ENCODE peak calls at places on chromosome 21, in five cellular contexts. One of them, this sample, is unnamed.
A peak's percentile ranks its signal among the peaks of the same experiment; 100 is the strongest.

GRCh38 chr21:41369105-41369914 is 7.5 kb downstream of the MX2 start:
- DNase-seq in stimulated activated CD4-positive, alpha-beta T cell treated with anti-CD3 and anti-CD28 coated beads, Interleukin-15, amount 100 ng/mL, for 24 hours: peak; percentile 53
- DNase-seq in hepatic stellate cell: no peak
- DNase-seq in activated CD4-positive, alpha-beta T cell treated with anti-CD3 and anti-CD28 coated beads, Interleukin-2, amount 50 U/mL, for 24 hours: no peak
- DNase-seq in MG63: no peak
- DNase-seq in this sample: peak; percentile 80

GRCh38 chr21:42163511-42163863 is 55.5 kb upstream of the ABCG1 start:
- DNase-seq in stimulated activated CD4-positive, alpha-beta T cell treated with anti-CD3 and anti-CD28 coated beads, Interleukin-15, amount 100 ng/mL, for 24 hours: no peak
- DNase-seq in hepatic stellate cell: no peak
- DNase-seq in activated CD4-positive, alpha-beta T cell treated with anti-CD3 and anti-CD28 coated beads, Interleukin-2, amount 50 U/mL, for 24 hours: no peak
- DNase-seq in MG63: no peak
- DNase-seq in this sample: no peak

GRCh38 chr21:36989699-36990507 is 16.6 kb upstream of the RIPPLY3 start:
- DNase-seq in stimulated activated CD4-positive, alpha-beta T cell treated with anti-CD3 and anti-CD28 coated beads, Interleukin-15, amount 100 ng/mL, for 24 hours: peak; percentile 95
- DNase-seq in hepatic stellate cell: peak; percentile 98
- DNase-seq in activated CD4-positive, alpha-beta T cell treated with anti-CD3 and anti-CD28 coated beads, Interleukin-2, amount 50 U/mL, for 24 hours: peak; percentile 71
- DNase-seq in MG63: peak; percentile 95
- DNase-seq in this sample: peak; percentile 57

GRCh38 chr21:23152130-23152529 is 2153.9 kb downstream of the NCAM2 start:
- DNase-seq in stimulated activated CD4-positive, alpha-beta T cell treated with anti-CD3 and anti-CD28 coated beads, Interleukin-15, amount 100 ng/mL, for 24 hours: no peak
- DNase-seq in hepatic stellate cell: no peak
- DNase-seq in activated CD4-positive, alpha-beta T cell treated with anti-CD3 and anti-CD28 coated beads, Interleukin-2, amount 50 U/mL, for 24 hours: no peak
- DNase-seq in MG63: no peak
- DNase-seq in this sample: no peak

GRCh38 chr21:15868940-15869339 is 139.2 kb downstream of the USP25 start:
- DNase-seq in stimulated activated CD4-positive, alpha-beta T cell treated with anti-CD3 and anti-CD28 coated beads, Interleukin-15, amount 100 ng/mL, for 24 hours: no peak
- DNase-seq in hepatic stellate cell: no peak
- DNase-seq in activated CD4-positive, alpha-beta T cell treated with anti-CD3 and anti-CD28 coated beads, Interleukin-2, amount 50 U/mL, for 24 hours: no peak
- DNase-seq in MG63: no peak
- DNase-seq in this sample: no peak

GRCh38 chr21:40134731-40135492 is 267.7 kb downstream of the PCP4 start:
- DNase-seq in stimulated activated CD4-positive, alpha-beta T cell treated with anti-CD3 and anti-CD28 coated beads, Interleukin-15, amount 100 ng/mL, for 24 hours: no peak
- DNase-seq in hepatic stellate cell: no peak
- DNase-seq in activated CD4-positive, alpha-beta T cell treated with anti-CD3 and anti-CD28 coated beads, Interleukin-2, amount 50 U/mL, for 24 hours: no peak
- DNase-seq in MG63: no peak
- DNase-seq in this sample: no peak

GRCh38 chr21:40678681-40679284 is 168.2 kb downstream of the DSCAM start:
- DNase-seq in stimulated activated CD4-positive, alpha-beta T cell treated with anti-CD3 and anti-CD28 coated beads, Interleukin-15, amount 100 ng/mL, for 24 hours: no peak
- DNase-seq in hepatic stellate cell: no peak
- DNase-seq in activated CD4-positive, alpha-beta T cell treated with anti-CD3 and anti-CD28 coated beads, Interleukin-2, amount 50 U/mL, for 24 hours: no peak
- DNase-seq in MG63: no peak
- DNase-seq in this sample: no peak

GRCh38 chr21:27388835-27389234 is 421.9 kb upstream of the ADAMTS5 start:
- DNase-seq in stimulated activated CD4-positive, alpha-beta T cell treated with anti-CD3 and anti-CD28 coated beads, Interleukin-15, amount 100 ng/mL, for 24 hours: no peak
- DNase-seq in hepatic stellate cell: no peak
- DNase-seq in activated CD4-positive, alpha-beta T cell treated with anti-CD3 and anti-CD28 coated beads, Interleukin-2, amount 50 U/mL, for 24 hours: no peak
- DNase-seq in MG63: no peak
- DNase-seq in this sample: no peak

GRCh38 chr21:29718081-29718815 is 221.5 kb downstream of the GRIK1 start:
- DNase-seq in stimulated activated CD4-positive, alpha-beta T cell treated with anti-CD3 and anti-CD28 coated beads, Interleukin-15, amount 100 ng/mL, for 24 hours: no peak
- DNase-seq in hepatic stellate cell: no peak
- DNase-seq in activated CD4-positive, alpha-beta T cell treated with anti-CD3 and anti-CD28 coated beads, Interleukin-2, amount 50 U/mL, for 24 hours: no peak
- DNase-seq in MG63: peak; percentile 15
- DNase-seq in this sample: no peak

GRCh38 chr21:40049959-40050290 is 182.7 kb downstream of the PCP4 start:
- DNase-seq in stimulated activated CD4-positive, alpha-beta T cell treated with anti-CD3 and anti-CD28 coated beads, Interleukin-15, amount 100 ng/mL, for 24 hours: no peak
- DNase-seq in hepatic stellate cell: no peak
- DNase-seq in activated CD4-positive, alpha-beta T cell treated with anti-CD3 and anti-CD28 coated beads, Interleukin-2, amount 50 U/mL, for 24 hours: no peak
- DNase-seq in MG63: no peak
- DNase-seq in this sample: no peak

GRCh38 chr21:39052718-39053117 is 130.5 kb downstream of the PSMG1 start:
- DNase-seq in stimulated activated CD4-positive, alpha-beta T cell treated with anti-CD3 and anti-CD28 coated beads, Interleukin-15, amount 100 ng/mL, for 24 hours: no peak
- DNase-seq in hepatic stellate cell: no peak
- DNase-seq in activated CD4-positive, alpha-beta T cell treated with anti-CD3 and anti-CD28 coated beads, Interleukin-2, amount 50 U/mL, for 24 hours: no peak
- DNase-seq in MG63: no peak
- DNase-seq in this sample: no peak

GRCh38 chr21:43779660-43780059 is 3.6 kb upstream of the CSTB start:
- DNase-seq in stimulated activated CD4-positive, alpha-beta T cell treated with anti-CD3 and anti-CD28 coated beads, Interleukin-15, amount 100 ng/mL, for 24 hours: no peak
- DNase-seq in hepatic stellate cell: no peak
- DNase-seq in activated CD4-positive, alpha-beta T cell treated with anti-CD3 and anti-CD28 coated beads, Interleukin-2, amount 50 U/mL, for 24 hours: no peak
- DNase-seq in MG63: no peak
- DNase-seq in this sample: no peak

GRCh38 chr21:21458124-21458631 is 460.0 kb downstream of the NCAM2 start:
- DNase-seq in stimulated activated CD4-positive, alpha-beta T cell treated with anti-CD3 and anti-CD28 coated beads, Interleukin-15, amount 100 ng/mL, for 24 hours: no peak
- DNase-seq in hepatic stellate cell: no peak
- DNase-seq in activated CD4-positive, alpha-beta T cell treated with anti-CD3 and anti-CD28 coated beads, Interleukin-2, amount 50 U/mL, for 24 hours: no peak
- DNase-seq in MG63: no peak
- DNase-seq in this sample: no peak

GRCh38 chr21:38596264-38597042 is 98.2 kb upstream of the ERG start:
- DNase-seq in stimulated activated CD4-positive, alpha-beta T cell treated with anti-CD3 and anti-CD28 coated beads, Interleukin-15, amount 100 ng/mL, for 24 hours: peak; percentile 6
- DNase-seq in hepatic stellate cell: no peak
- DNase-seq in activated CD4-positive, alpha-beta T cell treated with anti-CD3 and anti-CD28 coated beads, Interleukin-2, amount 50 U/mL, for 24 hours: no peak
- DNase-seq in MG63: no peak
- DNase-seq in this sample: no peak

GRCh38 chr21:46298083-46298412 is 11.9 kb downstream of the YBEY start:
- DNase-seq in stimulated activated CD4-positive, alpha-beta T cell treated with anti-CD3 and anti-CD28 coated beads, Interleukin-15, amount 100 ng/mL, for 24 hours: no peak
- DNase-seq in hepatic stellate cell: no peak
- DNase-seq in activated CD4-positive, alpha-beta T cell treated with anti-CD3 and anti-CD28 coated beads, Interleukin-2, amount 50 U/mL, for 24 hours: no peak
- DNase-seq in MG63: no peak
- DNase-seq in this sample: no peak

GRCh38 chr21:37006521-37007291 is at the start of gene RIPPLY3:
- DNase-seq in stimulated activated CD4-positive, alpha-beta T cell treated with anti-CD3 and anti-CD28 coated beads, Interleukin-15, amount 100 ng/mL, for 24 hours: peak; percentile 38
- DNase-seq in hepatic stellate cell: peak; percentile 27
- DNase-seq in activated CD4-positive, alpha-beta T cell treated with anti-CD3 and anti-CD28 coated beads, Interleukin-2, amount 50 U/mL, for 24 hours: no peak
- DNase-seq in MG63: peak; percentile 30
- DNase-seq in this sample: peak; percentile 70

GRCh38 chr21:35169574-35169973 is 120.5 kb upstream of the RUNX1 start:
- DNase-seq in stimulated activated CD4-positive, alpha-beta T cell treated with anti-CD3 and anti-CD28 coated beads, Interleukin-15, amount 100 ng/mL, for 24 hours: no peak
- DNase-seq in hepatic stellate cell: no peak
- DNase-seq in activated CD4-positive, alpha-beta T cell treated with anti-CD3 and anti-CD28 coated beads, Interleukin-2, amount 50 U/mL, for 24 hours: no peak
- DNase-seq in MG63: no peak
- DNase-seq in this sample: no peak

GRCh38 chr21:45356653-45357435 is 48.1 kb upstream of the COL18A1 start:
- DNase-seq in stimulated activated CD4-positive, alpha-beta T cell treated with anti-CD3 and anti-CD28 coated beads, Interleukin-15, amount 100 ng/mL, for 24 hours: no peak
- DNase-seq in hepatic stellate cell: no peak
- DNase-seq in activated CD4-positive, alpha-beta T cell treated with anti-CD3 and anti-CD28 coated beads, Interleukin-2, amount 50 U/mL, for 24 hours: no peak
- DNase-seq in MG63: no peak
- DNase-seq in this sample: no peak

GRCh38 chr21:30463713-30464112 is 16.5 kb downstream of the KRTAP19-1 start:
- DNase-seq in stimulated activated CD4-positive, alpha-beta T cell treated with anti-CD3 and anti-CD28 coated beads, Interleukin-15, amount 100 ng/mL, for 24 hours: no peak
- DNase-seq in hepatic stellate cell: no peak
- DNase-seq in activated CD4-positive, alpha-beta T cell treated with anti-CD3 and anti-CD28 coated beads, Interleukin-2, amount 50 U/mL, for 24 hours: no peak
- DNase-seq in MG63: no peak
- DNase-seq in this sample: no peak

GRCh38 chr21:26506951-26507350 is 66.1 kb downstream of the CYYR1 start:
- DNase-seq in stimulated activated CD4-positive, alpha-beta T cell treated with anti-CD3 and anti-CD28 coated beads, Interleukin-15, amount 100 ng/mL, for 24 hours: no peak
- DNase-seq in hepatic stellate cell: peak; percentile 9
- DNase-seq in activated CD4-positive, alpha-beta T cell treated with anti-CD3 and anti-CD28 coated beads, Interleukin-2, amount 50 U/mL, for 24 hours: no peak
- DNase-seq in MG63: no peak
- DNase-seq in this sample: no peak

GRCh38 chr21:41869771-41870170 is 9.4 kb downstream of the PRDM15 start:
- DNase-seq in stimulated activated CD4-positive, alpha-beta T cell treated with anti-CD3 and anti-CD28 coated beads, Interleukin-15, amount 100 ng/mL, for 24 hours: no peak
- DNase-seq in hepatic stellate cell: no peak
- DNase-seq in activated CD4-positive, alpha-beta T cell treated with anti-CD3 and anti-CD28 coated beads, Interleukin-2, amount 50 U/mL, for 24 hours: no peak
- DNase-seq in MG63: no peak
- DNase-seq in this sample: no peak

GRCh38 chr21:36156815-36157670 is at the start of gene DOP1B:
- DNase-seq in stimulated activated CD4-positive, alpha-beta T cell treated with anti-CD3 and anti-CD28 coated beads, Interleukin-15, amount 100 ng/mL, for 24 hours: peak; percentile 61
- DNase-seq in hepatic stellate cell: no peak
- DNase-seq in activated CD4-positive, alpha-beta T cell treated with anti-CD3 and anti-CD28 coated beads, Interleukin-2, amount 50 U/mL, for 24 hours: no peak
- DNase-seq in MG63: no peak
- DNase-seq in this sample: no peak

GRCh38 chr21:42235593-42235992 is 16.7 kb downstream of the ABCG1 start:
- DNase-seq in stimulated activated CD4-positive, alpha-beta T cell treated with anti-CD3 and anti-CD28 coated beads, Interleukin-15, amount 100 ng/mL, for 24 hours: no peak
- DNase-seq in hepatic stellate cell: no peak
- DNase-seq in activated CD4-positive, alpha-beta T cell treated with anti-CD3 and anti-CD28 coated beads, Interleukin-2, amount 50 U/mL, for 24 hours: no peak
- DNase-seq in MG63: no peak
- DNase-seq in this sample: no peak

GRCh38 chr21:41506526-41507520 is 1.1 kb downstream of the TMPRSS2 start:
- DNase-seq in stimulated activated CD4-positive, alpha-beta T cell treated with anti-CD3 and anti-CD28 coated beads, Interleukin-15, amount 100 ng/mL, for 24 hours: no peak
- DNase-seq in hepatic stellate cell: no peak
- DNase-seq in activated CD4-positive, alpha-beta T cell treated with anti-CD3 and anti-CD28 coated beads, Interleukin-2, amount 50 U/mL, for 24 hours: no peak
- DNase-seq in MG63: no peak
- DNase-seq in this sample: no peak

GRCh38 chr21:36489103-36489785 is 9.3 kb upstream of the CLDN14 start:
- DNase-seq in stimulated activated CD4-positive, alpha-beta T cell treated with anti-CD3 and anti-CD28 coated beads, Interleukin-15, amount 100 ng/mL, for 24 hours: no peak
- DNase-seq in hepatic stellate cell: no peak
- DNase-seq in activated CD4-positive, alpha-beta T cell treated with anti-CD3 and anti-CD28 coated beads, Interleukin-2, amount 50 U/mL, for 24 hours: no peak
- DNase-seq in MG63: no peak
- DNase-seq in this sample: no peak

GRCh38 chr21:42027085-42027803 is 17.1 kb upstream of the ZBTB21 start:
- DNase-seq in stimulated activated CD4-positive, alpha-beta T cell treated with anti-CD3 and anti-CD28 coated beads, Interleukin-15, amount 100 ng/mL, for 24 hours: no peak
- DNase-seq in hepatic stellate cell: no peak
- DNase-seq in activated CD4-positive, alpha-beta T cell treated with anti-CD3 and anti-CD28 coated beads, Interleukin-2, amount 50 U/mL, for 24 hours: no peak
- DNase-seq in MG63: no peak
- DNase-seq in this sample: no peak

GRCh38 chr21:41251961-41252642 is 64.5 kb upstream of the FAM3B start:
- DNase-seq in stimulated activated CD4-positive, alpha-beta T cell treated with anti-CD3 and anti-CD28 coated beads, Interleukin-15, amount 100 ng/mL, for 24 hours: no peak
- DNase-seq in hepatic stellate cell: no peak
- DNase-seq in activated CD4-positive, alpha-beta T cell treated with anti-CD3 and anti-CD28 coated beads, Interleukin-2, amount 50 U/mL, for 24 hours: no peak
- DNase-seq in MG63: no peak
- DNase-seq in this sample: no peak

GRCh38 chr21:45226540-45227326 is 61.0 kb downstream of the POFUT2 start:
- DNase-seq in stimulated activated CD4-positive, alpha-beta T cell treated with anti-CD3 and anti-CD28 coated beads, Interleukin-15, amount 100 ng/mL, for 24 hours: peak; percentile 29
- DNase-seq in hepatic stellate cell: no peak
- DNase-seq in activated CD4-positive, alpha-beta T cell treated with anti-CD3 and anti-CD28 coated beads, Interleukin-2, amount 50 U/mL, for 24 hours: no peak
- DNase-seq in MG63: peak; percentile 16
- DNase-seq in this sample: no peak

GRCh38 chr21:42147386-42148020 is 71.4 kb upstream of the ABCG1 start:
- DNase-seq in stimulated activated CD4-positive, alpha-beta T cell treated with anti-CD3 and anti-CD28 coated beads, Interleukin-15, amount 100 ng/mL, for 24 hours: no peak
- DNase-seq in hepatic stellate cell: no peak
- DNase-seq in activated CD4-positive, alpha-beta T cell treated with anti-CD3 and anti-CD28 coated beads, Interleukin-2, amount 50 U/mL, for 24 hours: no peak
- DNase-seq in MG63: no peak
- DNase-seq in this sample: no peak

GRCh38 chr21:46613391-46613790 is 8.5 kb upstream of the S100B start:
- DNase-seq in stimulated activated CD4-positive, alpha-beta T cell treated with anti-CD3 and anti-CD28 coated beads, Interleukin-15, amount 100 ng/mL, for 24 hours: no peak
- DNase-seq in hepatic stellate cell: no peak
- DNase-seq in activated CD4-positive, alpha-beta T cell treated with anti-CD3 and anti-CD28 coated beads, Interleukin-2, amount 50 U/mL, for 24 hours: no peak
- DNase-seq in MG63: peak; percentile 17
- DNase-seq in this sample: no peak

GRCh38 chr21:44686000-44686781 is 4.2 kb upstream of the KRTAP12-1 start:
- DNase-seq in stimulated activated CD4-positive, alpha-beta T cell treated with anti-CD3 and anti-CD28 coated beads, Interleukin-15, amount 100 ng/mL, for 24 hours: no peak
- DNase-seq in hepatic stellate cell: no peak
- DNase-seq in activated CD4-positive, alpha-beta T cell treated with anti-CD3 and anti-CD28 coated beads, Interleukin-2, amount 50 U/mL, for 24 hours: no peak
- DNase-seq in MG63: no peak
- DNase-seq in this sample: no peak

This sample was measured in H1.